ENCODE peak calls at places on chromosomes 12 and 14, in four cellular contexts. One of them, this sample, is unnamed.

GRCh38 chr14:36315159-36315853 is 5.1 kb downstream of the MBIP start:
- DNase-seq in naive B cell: no peak
- DNase-seq in lower lobe of right lung: no peak
- DNase-seq in heart right ventricle: no peak
- DNase-seq in this sample: no peak

GRCh38 chr12:103013741-103014140 is 56.3 kb downstream of the ASCL1 start:
- DNase-seq in heart right ventricle: no peak
- DNase-seq in lower lobe of right lung: no peak
- DNase-seq in naive B cell: no peak
- DNase-seq in this sample: no peak

GRCh38 chr14:68975667-68976066 is 3.4 kb downstream of the ACTN1 start:
- DNase-seq in lower lobe of right lung: no peak
- DNase-seq in heart right ventricle: no peak
- DNase-seq in naive B cell: no peak
- DNase-seq in this sample: peak; percentile 83

GRCh38 chr12:321606-322326 is 59.1 kb upstream of the SLC6A13 start:
- DNase-seq in naive B cell: no peak
- DNase-seq in heart right ventricle: no peak
- DNase-seq in lower lobe of right lung: no peak
- DNase-seq in this sample: peak; percentile 16

GRCh38 chr14:94005324-94005723 is 8.2 kb downstream of the CCDC197 start:
- DNase-seq in lower lobe of right lung: no peak
- DNase-seq in heart right ventricle: no peak
- DNase-seq in naive B cell: no peak
- DNase-seq in this sample: no peak

GRCh38 chr12:65171870-65172269 is 2.5 kb downstream of the LEMD3 start:
- DNase-seq in lower lobe of right lung: no peak
- DNase-seq in naive B cell: no peak
- DNase-seq in heart right ventricle: no peak
- DNase-seq in this sample: peak; percentile 8

GRCh38 chr12:88450130-88450529 is 130.1 kb downstream of the KITLG start:
- DNase-seq in naive B cell: no peak
- DNase-seq in lower lobe of right lung: no peak
- DNase-seq in heart right ventricle: no peak
- DNase-seq in this sample: peak; percentile 39

GRCh38 chr12:118189761-118190181 is 53.8 kb downstream of the PEBP1 start:
- DNase-seq in heart right ventricle: peak; percentile 26
- DNase-seq in naive B cell: no peak
- DNase-seq in lower lobe of right lung: no peak
- DNase-seq in this sample: peak; percentile 76

GRCh38 chr14:75769047-75769685 is 108.1 kb downstream of the TTLL5 start:
- DNase-seq in heart right ventricle: no peak
- DNase-seq in naive B cell: no peak
- DNase-seq in lower lobe of right lung: no peak
- DNase-seq in this sample: peak; percentile 89

GRCh38 chr12:51721281-51721940 is 127.1 kb downstream of the FIGNL2 start:
- DNase-seq in naive B cell: peak; percentile 2
- DNase-seq in heart right ventricle: peak; percentile 45
- DNase-seq in lower lobe of right lung: peak; percentile 50
- DNase-seq in this sample: peak; percentile 79

GRCh38 chr12:50933459-50934124 is 18.8 kb upstream of the HIGD1C start:
- DNase-seq in naive B cell: no peak
- DNase-seq in lower lobe of right lung: no peak
- DNase-seq in heart right ventricle: no peak
- DNase-seq in this sample: no peak

GRCh38 chr14:98949506-98950135 is 322.4 kb downstream of the BCL11B start:
- DNase-seq in lower lobe of right lung: no peak
- DNase-seq in heart right ventricle: no peak
- DNase-seq in naive B cell: no peak
- DNase-seq in this sample: no peak

GRCh38 chr12:111174283-111175108 is 194.4 kb downstream of the PHETA1 start:
- DNase-seq in naive B cell: no peak
- DNase-seq in lower lobe of right lung: no peak
- DNase-seq in heart right ventricle: no peak
- DNase-seq in this sample: no peak

GRCh38 chr12:77947326-77947725 is 116.6 kb downstream of the NAV3 start:
- DNase-seq in heart right ventricle: no peak
- DNase-seq in naive B cell: no peak
- DNase-seq in lower lobe of right lung: no peak
- DNase-seq in this sample: peak; percentile 53

GRCh38 chr14:68143341-68143807 is 323.8 kb downstream of the RAD51B start:
- DNase-seq in heart right ventricle: peak; percentile 67
- DNase-seq in lower lobe of right lung: no peak
- DNase-seq in naive B cell: no peak
- DNase-seq in this sample: peak; percentile 84

GRCh38 chr12:5000204-5000603 is 43.5 kb upstream of the KCNA5 start:
- DNase-seq in naive B cell: no peak
- DNase-seq in lower lobe of right lung: no peak
- DNase-seq in heart right ventricle: no peak
- DNase-seq in this sample: no peak

GRCh38 chr12:112183141-112183581 is 57.8 kb downstream of the TRAFD1 start:
- DNase-seq in heart right ventricle: no peak
- DNase-seq in naive B cell: no peak
- DNase-seq in lower lobe of right lung: no peak
- DNase-seq in this sample: peak; percentile 82

GRCh38 chr14:64828096-64828495 is 51.6 kb downstream of the SPTB start:
- DNase-seq in naive B cell: no peak
- DNase-seq in lower lobe of right lung: no peak
- DNase-seq in heart right ventricle: no peak
- DNase-seq in this sample: no peak

GRCh38 chr12:121805800-121806555 is 2.2 kb downstream of the SETD1B start:
- DNase-seq in naive B cell: peak; percentile 77
- DNase-seq in lower lobe of right lung: no peak
- DNase-seq in heart right ventricle: no peak
- DNase-seq in this sample: no peak

GRCh38 chr12:12927211-12928079 is 24.5 kb downstream of the GPRC5D start:
- DNase-seq in naive B cell: peak; percentile 30
- DNase-seq in heart right ventricle: peak; percentile 74
- DNase-seq in lower lobe of right lung: peak; percentile 86
- DNase-seq in this sample: peak; percentile 45

GRCh38 chr12:76237086-76237701 is 111.0 kb downstream of the BBS10 start:
- DNase-seq in lower lobe of right lung: no peak
- DNase-seq in naive B cell: no peak
- DNase-seq in heart right ventricle: no peak
- DNase-seq in this sample: no peak

GRCh38 chr12:110920324-110920910 is at the start of gene MYL2:
- DNase-seq in naive B cell: no peak
- DNase-seq in lower lobe of right lung: no peak
- DNase-seq in heart right ventricle: peak; percentile 57
- DNase-seq in this sample: no peak

GRCh38 chr12:98572010-98572409 is 21.5 kb upstream of the SLC25A3 start:
- DNase-seq in naive B cell: no peak
- DNase-seq in heart right ventricle: no peak
- DNase-seq in lower lobe of right lung: no peak
- DNase-seq in this sample: no peak

GRCh38 chr14:49249022-49249421 is 337.2 kb downstream of the RPS29 start:
- DNase-seq in heart right ventricle: no peak
- DNase-seq in lower lobe of right lung: no peak
- DNase-seq in naive B cell: no peak
- DNase-seq in this sample: peak; percentile 58

GRCh38 chr14:22475381-22475780 is 113.6 kb downstream of the DAD1 start:
- DNase-seq in lower lobe of right lung: no peak
- DNase-seq in naive B cell: no peak
- DNase-seq in heart right ventricle: no peak
- DNase-seq in this sample: no peak

GRCh38 chr12:51227962-51228361 is 10.1 kb upstream of the POU6F1 start:
- DNase-seq in naive B cell: no peak
- DNase-seq in heart right ventricle: no peak
- DNase-seq in lower lobe of right lung: no peak
- DNase-seq in this sample: no peak

This sample was measured in astrocyte of the hippocampus.